ENCODE peak calls at places on chromosomes 4 and X, in five cellular contexts. B is endothelial cell of umbilical vein, O is B cell, P is activated gamma-delta T cell treated with Interleukin-2 at 50 U/mL for 16 hours, T is NCI-H1436. I is an unnamed sample.
A peak's percentile ranks its signal among the peaks of the same experiment; 100 is the strongest.

GRCh38 chr4:102639602-102640001 is 121.2 kb downstream of the MANBA start:
- DNase-seq in B (no peak), O (no peak), P (no peak), T (no peak), I (no peak)

GRCh38 chr4:180767330-180767729 is 1475.9 kb upstream of the TENM3 start:
- DNase-seq in B (no peak), O (no peak), P (no peak), T (no peak), I (no peak)

GRCh38 chrX:155966876-155967275 is 30.6 kb upstream of the IL9R start:
- DNase-seq in B (no peak), O (peak; percentile 41), P (peak; percentile 28), T (peak; percentile 37), I (no peak)

GRCh38 chr4:15482346-15482745 is 12.7 kb downstream of the CC2D2A start:
- DNase-seq in B (no peak), O (no peak), P (no peak), T (no peak), I (no peak)

GRCh38 chr4:153497988-153498967 is 32.1 kb downstream of the TMEM131L start:
- DNase-seq in B (no peak), O (no peak), P (no peak), T (no peak), I (no peak)

GRCh38 chrX:39492495-39493162 is 605.1 kb downstream of the BCOR start:
- DNase-seq in B (no peak), O (peak; percentile 56), P (no peak), T (no peak), I (peak; percentile 58)

GRCh38 chr4:16642897-16643296 is 255.5 kb downstream of the LDB2 start:
- DNase-seq in B (no peak), O (no peak), P (no peak), T (no peak), I (no peak)

GRCh38 chr4:150038335-150039076 is 39.7 kb upstream of the DCLK2 start:
- DNase-seq in B (no peak), O (peak; percentile 60), P (no peak), T (no peak), I (no peak)

GRCh38 chr4:107896158-107896645 is 35.1 kb upstream of the CYP2U1 start:
- DNase-seq in B (peak; percentile 97), O (no peak), P (no peak), T (no peak), I (no peak)

GRCh38 chr4:122584517-122584916 is 36.3 kb downstream of the IL21 start:
- DNase-seq in B (peak; percentile 73), O (no peak), P (no peak), T (no peak), I (no peak)

GRCh38 chr4:134028411-134028810 is 173.2 kb downstream of the PABPC4L start:
- DNase-seq in B (no peak), O (no peak), P (no peak), T (no peak), I (no peak)

GRCh38 chr4:132614682-132615081 is 534.4 kb upstream of the PCDH10 start:
- DNase-seq in B (peak; percentile 19), O (no peak), P (no peak), T (no peak), I (no peak)

GRCh38 chrX:54785901-54786300 is 12.2 kb downstream of the ITIH6 start:
- DNase-seq in B (no peak), O (no peak), P (no peak), T (peak; percentile 2), I (no peak)

GRCh38 chr4:173269280-173269679 is 64.9 kb downstream of the HMGB2 start:
- DNase-seq in B (no peak), O (no peak), P (no peak), T (no peak), I (no peak)

GRCh38 chrX:76148753-76149152 is 24.1 kb upstream of the PBDC1 start:
- DNase-seq in B (peak; percentile 52), O (peak; percentile 65), P (peak; percentile 44), T (no peak), I (peak; percentile 52)

GRCh38 chrX:31232506-31232905 is 160.7 kb upstream of the FTHL17 start:
- DNase-seq in B (no peak), O (no peak), P (no peak), T (no peak), I (no peak)

I was measured in right cardiac atrium.